ENCODE peak calls at places on chromosome 9, in five cellular contexts. B is HepG2, M is Peyer's patch, F is ascending aorta, E is tibial artery. R is an unnamed sample. For H3K9me3, the result is how much of the 10 kb centered on the place peaks cover.

GRCh38 chr9:76808636-76809035 is 44.4 kb downstream of the PCA3 start:
- DNase-seq in E (no peak), F (no peak), B (no peak), M (no peak), R (no peak)

GRCh38 chr9:133606722-133607053 is 2.5 kb downstream of the FAM163B start:
- DNase-seq in B (no peak), M (no peak), E (no peak), F (no peak), R (no peak)

GRCh38 chr9:136465500-136466154 is 17.2 kb downstream of the SEC16A start:
- DNase-seq in E (no peak), B (no peak), F (no peak), M (no peak), R (no peak)

GRCh38 chr9:71819115-71819739 is 50.9 kb upstream of the CEMIP2 start:
- DNase-seq in M (peak), F (no peak), E (peak), B (peak), R (peak)

GRCh38 chr9:114492991-114493390 is 12.3 kb downstream of the WHRN start:
- DNase-seq in B (no peak), F (no peak), E (no peak), M (no peak), R (no peak)

GRCh38 chr9:121483049-121483448 is 16.6 kb downstream of the GGTA1 start:
- DNase-seq in M (no peak), F (no peak), B (peak), E (no peak), R (no peak)

GRCh38 chr9:134384811-134385479 is 58.7 kb downstream of the RXRA start:
- DNase-seq in E (no peak), B (no peak), F (no peak), M (no peak), R (no peak)

GRCh38 chr9:76564300-76564699 is 105.3 kb downstream of the GCNT1 start:
- DNase-seq in M (no peak), E (no peak), B (no peak), F (no peak), R (no peak)

GRCh38 chr9:91532325-91532724 is 108.7 kb upstream of the NFIL3 start:
- DNase-seq in F (no peak), M (no peak), E (no peak), B (no peak), R (no peak)

GRCh38 chr9:93599571-93600403 is 23.4 kb downstream of the PHF2 start:
- DNase-seq in F (no peak), E (no peak), M (no peak), B (no peak), R (no peak)

GRCh38 chr9:109381011-109381729 is 60.3 kb upstream of the EPB41L4B start:
- DNase-seq in F (no peak), M (no peak), E (no peak), B (peak), R (no peak)

GRCh38 chr9:84153885-84154284 is 173.3 kb downstream of the RMI1 start:
- DNase-seq in M (no peak), B (no peak), E (no peak), F (no peak), R (no peak)

GRCh38 chr9:74255489-74255984 is 241.6 kb upstream of the RORB start:
- DNase-seq in F (no peak), B (no peak), M (no peak), E (no peak), R (no peak)

GRCh38 chr9:130692365-130692764 is 1.2 kb upstream of the EXOSC2 start:
- DNase-seq in F (no peak), B (no peak), E (no peak), M (no peak), R (no peak)

GRCh38 chr9:113261917-113262671 is 13.3 kb downstream of the CDC26 start:
- DNase-seq in F (no peak), E (no peak), B (peak), M (no peak), R (no peak)

GRCh38 chr9:113254991-113255390 is 20.4 kb downstream of the CDC26 start:
- DNase-seq in M (no peak), F (no peak), B (no peak), E (no peak), R (no peak)

GRCh38 chr9:113255431-113255830 is 19.9 kb downstream of the CDC26 start:
- DNase-seq in E (no peak), B (no peak), F (no peak), M (no peak), R (no peak)

GRCh38 chr9:113258282-113258681 is 17.1 kb downstream of the CDC26 start:
- DNase-seq in B (no peak), E (no peak), M (no peak), F (no peak), R (no peak)

DNA sequence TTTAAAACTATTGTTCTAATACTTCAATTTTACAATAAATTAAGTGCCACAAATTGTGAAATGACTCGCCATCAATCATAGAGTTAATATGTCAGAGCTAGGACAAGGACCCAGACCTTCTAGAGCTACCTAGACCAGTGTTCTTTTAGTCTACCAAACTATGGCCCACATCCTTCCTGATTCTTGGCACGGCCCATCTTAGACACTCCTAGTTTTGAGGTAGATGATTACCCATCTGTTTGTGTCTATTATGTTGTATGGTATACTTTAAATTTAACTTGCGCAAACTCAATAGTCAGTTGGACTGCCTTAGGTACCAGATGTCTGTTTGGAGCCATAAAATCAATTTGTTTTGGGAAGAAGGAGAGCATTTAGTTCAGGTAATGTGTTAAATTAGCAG is 17.5 kb downstream of the CDC26 start:
- DNase-seq in M (no peak), B (no peak), E (no peak), F (no peak), R (no peak)
- H3K9me3 ChIP-seq in M (under half), B (under half), E (under half), F (under half), R (under half)

GRCh38 chr9:126695186-126696090 is 81.7 kb downstream of the LMX1B start:
- DNase-seq in M (no peak), F (no peak), B (no peak), E (no peak), R (no peak)
- H3K4me3 ChIP-seq in M (no peak), F (no peak), B (no peak), E (no peak), R (no peak)

GRCh38 chr9:81108821-81109220 is 580.5 kb downstream of the TLE1 start:
- DNase-seq in M (no peak), F (no peak), E (no peak), B (no peak), R (no peak)
- TF ChIP-seq CTCF in M (no peak), F (no peak), E (no peak), B (no peak), R (no peak)

GRCh38 chr9:4365055-4365454 is 65.2 kb upstream of the GLIS3 start:
- DNase-seq in M (no peak), B (no peak), E (no peak), F (no peak), R (no peak)
- H3K9me3 ChIP-seq in M (under half), B (under half), E (under half), F (under half), R (under half)

DNA sequence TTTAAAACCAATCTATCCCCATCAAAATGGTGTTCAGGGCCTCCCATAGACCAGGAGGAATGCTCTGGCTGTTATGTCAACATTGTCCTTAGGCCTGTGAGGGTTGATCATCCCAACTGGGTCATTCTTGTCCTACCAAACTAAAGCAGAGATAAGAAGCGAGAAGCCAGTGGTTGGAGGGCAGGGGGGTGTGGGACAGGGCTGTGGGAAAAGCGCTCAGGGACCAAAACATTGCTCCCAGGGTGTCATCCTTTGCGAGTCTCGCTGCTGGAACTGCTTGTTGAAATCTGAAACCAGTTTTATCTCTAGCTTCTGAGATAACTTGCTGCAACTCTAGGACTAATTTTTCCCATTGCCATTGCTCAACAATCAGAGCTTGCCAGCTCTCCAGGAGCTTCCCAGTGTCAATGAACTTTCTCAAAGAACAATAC is 48.1 kb downstream of the SPATA31C2 start:
- DNase-seq in E (peak), F (no peak), M (no peak), B (no peak), R (no peak)
- H3K4me3 ChIP-seq in E (no peak), F (no peak), M (no peak), B (no peak), R (no peak)

GRCh38 chr9:101711330-101711941 is 27.0 kb downstream of the GRIN3A start:
- DNase-seq in B (peak), E (no peak), M (no peak), F (no peak), R (no peak)
- TF ChIP-seq CTCF in B (peak), E (no peak), M (peak), F (no peak), R (peak)

DNA sequence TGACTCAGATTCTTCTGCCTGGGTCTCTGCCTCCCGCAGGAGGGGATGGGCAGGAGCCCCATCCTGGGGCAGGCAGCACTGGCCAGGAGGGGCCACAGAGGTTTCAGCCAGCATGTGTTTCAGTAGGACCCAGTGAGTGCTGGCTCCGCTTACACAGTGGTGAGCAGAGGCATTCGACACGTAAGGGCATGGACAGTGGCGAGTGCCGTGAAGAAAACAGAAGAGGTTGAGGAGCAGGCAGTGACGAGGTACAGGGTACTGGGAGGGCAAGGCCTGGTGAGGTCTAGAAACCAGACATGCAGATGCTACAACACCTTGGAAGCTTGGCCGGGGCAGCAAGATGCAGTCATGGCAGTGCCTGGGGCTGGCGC is 41.5 kb downstream of the CACNA1B start:
- DNase-seq in F (no peak), B (no peak), M (no peak), E (no peak), R (no peak)
- H3K9me3 ChIP-seq in F (under half), B (under half), M (under half), E (under half), R (under half)